ENCODE peak calls at places on chromosomes 5 and 9, in four cellular contexts. N, V, L and F are unnamed samples.

GRCh38 chr5:17014686-17015085 is 78.6 kb upstream of the MYO10 start:
- DNase-seq in V (no peak), L (no peak), N (no peak), F (no peak)

GRCh38 chr9:14478175-14479165 is 164.5 kb upstream of the NFIB start:
- DNase-seq in V (no peak), N (no peak), L (no peak), F (no peak)

GRCh38 chr5:17154211-17154996 is 63.0 kb upstream of the BASP1 start:
- DNase-seq in V (no peak), L (no peak), N (no peak), F (no peak)

GRCh38 chr5:160271396-160271795 is 41.0 kb downstream of the CCNJL start:
- DNase-seq in L (no peak), V (no peak), N (no peak), F (no peak)

GRCh38 chr5:71533614-71534013 is 53.5 kb upstream of the MCCC2 start:
- DNase-seq in L (peak; percentile 33), N (no peak), V (no peak), F (no peak)

GRCh38 chr5:74851684-74852353 is 14.4 kb downstream of the FAM169A start:
- DNase-seq in L (peak; percentile 16), N (no peak), V (no peak), F (no peak)

GRCh38 chr5:147170603-147171002 is 64.2 kb upstream of the STK32A start:
- DNase-seq in L (no peak), N (no peak), V (no peak), F (peak; percentile 98)

GRCh38 chr5:179405426-179406030 is 60.3 kb upstream of the ADAMTS2 start:
- DNase-seq in V (no peak), L (no peak), N (no peak), F (no peak)

GRCh38 chr5:122701640-122702523 is 73.0 kb upstream of the SNX2 start:
- DNase-seq in L (peak; percentile 69), V (no peak), N (no peak), F (no peak)

GRCh38 chr9:7105095-7105494 is 347.3 kb downstream of the KDM4C start:
- DNase-seq in L (no peak), V (no peak), N (no peak), F (no peak)

GRCh38 chr5:54902817-54903473 is 82.4 kb downstream of the ESM1 start:
- DNase-seq in V (no peak), N (no peak), L (peak; percentile 78), F (no peak)

GRCh38 chr9:32378993-32379729 is 5.3 kb upstream of the ACO1 start:
- DNase-seq in L (peak; percentile 44), N (peak; percentile 54), V (no peak), F (peak; percentile 85)

GRCh38 chr9:6842584-6842947 is 84.8 kb downstream of the KDM4C start:
- DNase-seq in V (no peak), N (no peak), L (no peak), F (no peak)

GRCh38 chr9:129027685-129028191 is 393 bp downstream of the SH3GLB2 start:
- DNase-seq in N (peak; percentile 39), L (no peak), V (no peak), F (peak; percentile 24)

GRCh38 chr5:113230711-113231652 is 203.8 kb downstream of the TSSK1B start:
- DNase-seq in N (no peak), V (no peak), L (no peak), F (no peak)
- TF ChIP-seq NR2C2 in N (no peak), V (no peak), L (no peak), F (no peak)

GRCh38 chr5:91121347-91121993 is 261.6 kb downstream of the ARRDC3 start:
- DNase-seq in N (no peak), V (no peak), L (no peak), F (no peak)

GRCh38 chr5:91125916-91126315 is 257.2 kb downstream of the ARRDC3 start:
- DNase-seq in N (no peak), V (no peak), L (no peak), F (no peak)

GRCh38 chr5:91122663-91123062 is 260.5 kb downstream of the ARRDC3 start:
- DNase-seq in V (no peak), N (no peak), L (no peak), F (no peak)

GRCh38 chr5:91123291-91123690 is 259.8 kb downstream of the ARRDC3 start:
- DNase-seq in L (no peak), V (no peak), N (no peak), F (no peak)

DNA sequence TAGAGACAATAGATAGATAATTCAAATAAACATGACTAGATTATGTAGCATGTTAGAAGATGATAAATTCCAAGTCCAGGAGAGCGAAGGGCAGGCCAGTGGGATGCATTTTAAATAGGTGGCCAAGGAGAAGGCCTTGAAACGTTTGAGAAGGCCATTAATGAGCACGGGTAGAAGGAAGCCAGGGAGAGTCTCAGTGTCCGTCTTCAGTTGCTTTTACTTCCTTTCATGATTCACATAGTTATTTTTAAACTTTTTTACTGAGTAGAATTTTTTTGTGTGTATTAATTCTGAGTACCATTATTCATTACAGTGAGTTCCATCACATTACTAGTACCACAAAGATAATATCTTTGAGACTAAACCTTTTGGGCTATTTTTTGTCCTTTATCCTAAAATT is 259.2 kb downstream of the ARRDC3 start:
- DNase-seq in N (no peak), V (no peak), L (no peak), F (no peak)
- TF ChIP-seq NR2C2 in N (no peak), V (no peak), L (no peak), F (no peak)

GRCh38 chr5:103404483-103404882 is 145.9 kb downstream of the MACIR start:
- DNase-seq in N (no peak), V (no peak), L (no peak), F (no peak)

GRCh38 chr5:103407399-103407798 is 148.8 kb downstream of the MACIR start:
- DNase-seq in V (no peak), L (no peak), N (no peak), F (no peak)

GRCh38 chr5:103397996-103398581 is 139.5 kb downstream of the MACIR start:
- DNase-seq in L (no peak), N (no peak), V (no peak), F (no peak)

GRCh38 chr5:103408408-103408807 is 149.8 kb downstream of the MACIR start:
- DNase-seq in V (no peak), L (no peak), N (no peak), F (no peak)

GRCh38 chr5:103402861-103403260 is 144.3 kb downstream of the MACIR start:
- DNase-seq in L (no peak), V (no peak), N (no peak), F (no peak)
- TF ChIP-seq NR2C2 in L (no peak), V (no peak), N (no peak), F (no peak)

GRCh38 chr5:168434746-168435321 is 51.4 kb upstream of the RARS1 start:
- DNase-seq in V (no peak), N (no peak), L (no peak), F (no peak)
- TF ChIP-seq NR2C2 in V (no peak), N (no peak), L (no peak), F (no peak)